ENCODE peak calls at places on chromosomes 4 and X, in four cellular contexts. M is IMR-90, U is neuronal stem cell, I is mesendoderm. O is an unnamed sample.

GRCh38 chr4:7715251-7716014 is 224.2 kb downstream of the AFAP1 start:
- DNase-seq in U (no peak), I (no peak), M (no peak), O (no peak)

GRCh38 chr4:123244233-123244632 is 152.4 kb upstream of the SPRY1 start:
- DNase-seq in M (peak), U (no peak), I (no peak), O (no peak)

GRCh38 chr4:68581382-68582338 is 5.5 kb upstream of the UGT2B17 start:
- DNase-seq in U (no peak), I (no peak), M (no peak), O (no peak)

GRCh38 chr4:182975806-182976205 is 58.6 kb upstream of the DCTD start:
- DNase-seq in U (no peak), I (no peak), M (peak), O (no peak)

GRCh38 chrX:39857780-39858179 is 240.0 kb downstream of the BCOR start:
- DNase-seq in M (no peak), I (no peak), U (no peak), O (no peak)

GRCh38 chr4:141140271-141141205 is 7.3 kb upstream of the RNF150 start:
- DNase-seq in I (no peak), M (no peak), U (no peak), O (no peak)

GRCh38 chr4:32645653-32646052 is 1925.5 kb downstream of the PCDH7 start:
- DNase-seq in I (peak), M (no peak), U (no peak), O (no peak)

GRCh38 chr4:109998867-109999303 is 86.2 kb downstream of the EGF start:
- DNase-seq in I (peak), M (peak), U (peak), O (no peak)

GRCh38 chr4:8316911-8317351 is 47.4 kb downstream of the HTRA3 start:
- DNase-seq in I (no peak), M (no peak), U (no peak), O (peak)

GRCh38 chrX:33336783-33337182 is 125.4 kb upstream of the DMD start:
- DNase-seq in U (no peak), I (peak), M (peak), O (no peak)

GRCh38 chr4:161577604-161578301 is 586.0 kb downstream of the FSTL5 start:
- DNase-seq in I (peak), U (no peak), M (peak), O (no peak)

DNA sequence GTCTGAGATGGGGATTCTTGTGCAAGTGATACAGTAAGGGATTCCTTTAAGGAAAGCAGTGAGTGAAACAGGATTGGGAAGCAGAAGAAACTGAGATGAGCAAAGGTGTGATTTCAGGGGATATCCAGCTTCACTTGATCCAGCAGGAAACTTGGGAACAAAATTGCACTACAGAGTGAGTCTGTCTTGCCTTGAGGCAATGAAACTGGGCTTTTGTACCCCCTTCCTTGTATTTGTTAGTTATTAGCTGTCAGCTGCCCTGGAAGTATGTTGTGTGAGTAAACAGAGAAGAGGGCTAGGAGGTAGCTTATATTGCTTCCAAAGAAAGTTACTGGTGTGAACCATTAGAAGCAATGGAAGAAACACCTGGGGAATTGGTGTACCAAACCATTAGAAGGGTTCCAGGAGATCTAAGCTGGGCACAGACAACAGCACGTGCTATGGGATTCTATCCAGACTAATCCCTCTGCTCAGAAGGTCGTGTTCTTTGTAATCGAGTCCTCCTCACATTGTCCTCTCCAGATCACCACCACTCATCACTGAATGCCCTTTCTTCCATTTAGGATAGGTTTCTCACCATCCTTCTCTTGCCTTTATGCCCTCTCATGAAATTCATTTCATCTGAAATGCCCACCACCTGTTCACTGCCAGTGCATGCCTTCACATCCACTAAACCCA is 76.0 kb downstream of the PDLIM5 start:
- DNase-seq in M (no peak), U (no peak), I (no peak), O (no peak)
- H2AK5ac ChIP-seq in M (no peak), U (no peak), I (no peak), O (no peak)

GRCh38 chr4:98658287-98659105 is at the start of gene TSPAN5:
- DNase-seq in M (peak), I (peak), U (peak), O (peak)

GRCh38 chr4:98657531-98658286 is 702 bp downstream of the TSPAN5 start:
- DNase-seq in M (peak), U (peak), I (peak), O (peak)

GRCh38 chr4:98659741-98660507 is 1.5 kb upstream of the TSPAN5 start:
- DNase-seq in I (no peak), M (peak), U (no peak), O (no peak)

GRCh38 chr4:98661356-98662054 is 3.1 kb upstream of the TSPAN5 start:
- DNase-seq in M (peak), U (peak), I (peak), O (no peak)

GRCh38 chr4:98659106-98659592 is 738 bp upstream of the TSPAN5 start:
- DNase-seq in U (no peak), I (peak), M (peak), O (no peak)
- H2AK5ac ChIP-seq in U (peak), I (no peak), M (peak), O (no peak)

GRCh38 chrX:68936608-68937007 is 107.8 kb downstream of the EFNB1 start:
- DNase-seq in U (no peak), M (peak), I (no peak), O (no peak)

GRCh38 chrX:68934922-68935321 is 106.1 kb downstream of the EFNB1 start:
- DNase-seq in U (no peak), I (no peak), M (no peak), O (no peak)

GRCh38 chrX:68935362-68935761 is 106.5 kb downstream of the EFNB1 start:
- DNase-seq in M (no peak), U (no peak), I (no peak), O (no peak)

GRCh38 chrX:68937581-68937980 is 108.8 kb downstream of the EFNB1 start:
- DNase-seq in M (no peak), I (no peak), U (no peak), O (no peak)

GRCh38 chrX:68936186-68936585 is 107.4 kb downstream of the EFNB1 start:
- DNase-seq in M (no peak), U (no peak), I (no peak), O (no peak)
- H2AK5ac ChIP-seq in M (no peak), U (no peak), I (no peak), O (no peak)

GRCh38 chrX:12974217-12974796 is 603 bp upstream of the TMSB4X start:
- DNase-seq in M (peak), U (peak), I (peak), O (no peak)
- H2AK5ac ChIP-seq in M (peak), U (no peak), I (no peak), O (no peak)